ENCODE peak calls at places on chromosomes 2 and 18, in seven cellular contexts. F, W, Y, Z, M, U and I are unnamed samples.

GRCh38 chr2:203327918-203328734 is at the start of gene ABI2:
- DNase-seq in F (peak; percentile 95), W (peak; percentile 45), Y (peak; percentile 99), Z (peak; percentile 70), M (peak; percentile 88), U (peak; percentile 80), I (peak; percentile 84)

GRCh38 chr2:207983654-207984053 is 41.7 kb downstream of the PLEKHM3 start:
- DNase-seq in F (peak; percentile 43), W (no peak), Y (no peak), Z (no peak), M (no peak), U (no peak), I (no peak)

GRCh38 chr2:108833219-108833618 is 46.6 kb downstream of the CCDC138 start:
- DNase-seq in F (no peak), W (no peak), Y (no peak), Z (no peak), M (peak; percentile 13), U (no peak), I (no peak)

GRCh38 chr2:36650031-36650430 is 46.5 kb upstream of the VIT start:
- DNase-seq in F (peak; percentile 57), W (no peak), Y (no peak), Z (peak; percentile 76), M (peak; percentile 34), U (peak; percentile 46), I (no peak)

GRCh38 chr2:27085670-27086089 is 892 bp upstream of the KHK start:
- DNase-seq in F (no peak), W (no peak), Y (peak; percentile 83), Z (peak; percentile 48), M (peak; percentile 72), U (peak; percentile 84), I (peak; percentile 88)

GRCh38 chr18:74512321-74513053 is 16.3 kb downstream of the CNDP2 start:
- DNase-seq in F (no peak), W (no peak), Y (no peak), Z (no peak), M (no peak), U (no peak), I (no peak)

GRCh38 chr2:36756438-36756837 is 59.9 kb downstream of the VIT start:
- DNase-seq in F (no peak), W (no peak), Y (no peak), Z (peak; percentile 60), M (peak; percentile 40), U (no peak), I (no peak)

GRCh38 chr18:23502516-23503037 is 734 bp upstream of the RMC1 start:
- DNase-seq in F (peak; percentile 50), W (no peak), Y (peak; percentile 34), Z (no peak), M (no peak), U (peak; percentile 28), I (no peak)

GRCh38 chr18:6553234-6553900 is 138.7 kb upstream of the L3MBTL4 start:
- DNase-seq in F (no peak), W (no peak), Y (no peak), Z (peak; percentile 8), M (peak; percentile 41), U (no peak), I (no peak)

GRCh38 chr2:199443589-199444130 is 14.1 kb downstream of the SATB2 start:
- DNase-seq in F (no peak), W (no peak), Y (no peak), Z (peak; percentile 42), M (no peak), U (no peak), I (no peak)

GRCh38 chr18:51053822-51054221 is 23.8 kb downstream of the SMAD4 start:
- DNase-seq in F (no peak), W (no peak), Y (no peak), Z (no peak), M (no peak), U (no peak), I (no peak)

GRCh38 chr2:236922061-236922460 is 163.6 kb upstream of the COPS8 start:
- DNase-seq in F (no peak), W (no peak), Y (no peak), Z (no peak), M (no peak), U (no peak), I (no peak)

GRCh38 chr18:650428-650858 is 7.0 kb upstream of the TYMS start:
- DNase-seq in F (peak; percentile 77), W (no peak), Y (no peak), Z (no peak), M (no peak), U (no peak), I (no peak)

GRCh38 chr2:207087046-207087902 is 78.5 kb downstream of the KLF7 start:
- DNase-seq in F (no peak), W (no peak), Y (peak; percentile 73), Z (no peak), M (no peak), U (no peak), I (no peak)

GRCh38 chr2:27356056-27356381 is 545 bp downstream of the GTF3C2 start:
- DNase-seq in F (peak; percentile 89), W (no peak), Y (peak; percentile 70), Z (peak; percentile 61), M (peak; percentile 62), U (peak; percentile 75), I (peak; percentile 78)

GRCh38 chr2:53460347-53460746 is 307.3 kb upstream of the CHAC2 start:
- DNase-seq in F (no peak), W (no peak), Y (no peak), Z (peak; percentile 63), M (no peak), U (peak; percentile 70), I (no peak)

GRCh38 chr2:237421542-237422047 is 7.6 kb upstream of the COL6A3 start:
- DNase-seq in F (peak; percentile 84), W (peak; percentile 73), Y (peak; percentile 71), Z (peak; percentile 59), M (peak; percentile 86), U (peak; percentile 81), I (peak; percentile 82)

GRCh38 chr2:181466661-181467576 is 9.7 kb downstream of the ITGA4 start:
- DNase-seq in F (peak; percentile 85), W (peak; percentile 67), Y (peak; percentile 15), Z (peak; percentile 25), M (peak; percentile 76), U (peak; percentile 80), I (peak; percentile 82)

GRCh38 chr2:106232633-106233032 is 38.5 kb upstream of the UXS1 start:
- DNase-seq in F (no peak), W (no peak), Y (no peak), Z (no peak), M (no peak), U (no peak), I (no peak)

GRCh38 chr2:58428553-58429284 is 187.6 kb upstream of the FANCL start:
- DNase-seq in F (no peak), W (no peak), Y (peak; percentile 91), Z (no peak), M (peak; percentile 3), U (no peak), I (peak; percentile 35)

GRCh38 chr18:31565345-31565744 is 26.3 kb upstream of the TTR start:
- DNase-seq in F (no peak), W (no peak), Y (no peak), Z (no peak), M (no peak), U (no peak), I (no peak)

GRCh38 chr2:96870631-96871255 is 863 bp upstream of the SEMA4C start:
- DNase-seq in F (no peak), W (peak; percentile 56), Y (no peak), Z (no peak), M (no peak), U (peak; percentile 73), I (peak; percentile 75)

GRCh38 chr18:10659000-10659399 is 133.2 kb downstream of the NAPG start:
- DNase-seq in F (no peak), W (no peak), Y (no peak), Z (peak; percentile 4), M (no peak), U (no peak), I (no peak)

GRCh38 chr2:169637620-169638019 is 53.5 kb downstream of the PPIG start:
- DNase-seq in F (no peak), W (no peak), Y (no peak), Z (peak; percentile 11), M (peak; percentile 76), U (no peak), I (no peak)

GRCh38 chr18:47979611-47980200 is 49.2 kb upstream of the SMAD2 start:
- DNase-seq in F (peak; percentile 49), W (no peak), Y (no peak), Z (no peak), M (no peak), U (no peak), I (no peak)

GRCh38 chr2:219272995-219273394 is 6.2 kb upstream of the DNAJB2 start:
- DNase-seq in F (no peak), W (no peak), Y (no peak), Z (peak; percentile 35), M (no peak), U (no peak), I (no peak)

GRCh38 chr18:57950542-57950941 is 93.5 kb upstream of the NEDD4L start:
- DNase-seq in F (no peak), W (no peak), Y (no peak), Z (peak; percentile 95), M (no peak), U (no peak), I (no peak)

GRCh38 chr18:77059294-77059916 is 73.2 kb downstream of the MBP start:
- DNase-seq in F (peak; percentile 95), W (no peak), Y (peak; percentile 67), Z (peak; percentile 33), M (peak; percentile 83), U (no peak), I (no peak)

GRCh38 chr2:240129311-240129710 is 6.8 kb downstream of the COPS9 start:
- DNase-seq in F (no peak), W (no peak), Y (no peak), Z (no peak), M (no peak), U (no peak), I (peak; percentile 16)
- H3K36me3 ChIP-seq in F (peaks cover 9% of the 10 kb centered on the region), W (peaks cover 16% of the 10 kb centered on the region), Y (peaks cover 10% of the 10 kb centered on the region), Z (peaks cover 27% of the 10 kb centered on the region), M (peaks cover 23% of the 10 kb centered on the region), U (peaks cover 16% of the 10 kb centered on the region), I (peaks cover 70% of the 10 kb centered on the region)

GRCh38 chr2:131445896-131446295 is 30.0 kb upstream of the TUBA3D start:
- DNase-seq in F (no peak), W (no peak), Y (no peak), Z (no peak), M (no peak), U (no peak), I (no peak)
- H3K27ac ChIP-seq in F (no peak overlapping the region), W (no peak overlapping the region), Y (no peak overlapping the region), Z (no peak overlapping the region), M (no peak overlapping the region), U (no peak overlapping the region), I (no peak overlapping the region)

GRCh38 chr2:95530734-95531133 is 46.2 kb upstream of the TRIM43B start:
- DNase-seq in F (no peak), W (no peak), Y (no peak), Z (no peak), M (peak; percentile 46), U (no peak), I (no peak)
- H3K4me3 ChIP-seq in F (no peak overlapping the region), W (no peak overlapping the region), Y (no peak overlapping the region), Z (no peak overlapping the region), M (no peak overlapping the region), U (no peak overlapping the region), I (no peak overlapping the region)

GRCh38 chr2:54984476-54984875 is 65.8 kb downstream of the RTN4 start:
- DNase-seq in F (no peak), W (no peak), Y (no peak), Z (peak; percentile 80), M (no peak), U (no peak), I (no peak)
- H3K36me3 ChIP-seq in F (peaks cover 38% of the 10 kb centered on the region), W (peaks cover 5% of the 10 kb centered on the region), Y (peaks cover 68% of the 10 kb centered on the region), Z (peaks cover 26% of the 10 kb centered on the region), M (peaks cover 29% of the 10 kb centered on the region), U (peaks cover 16% of the 10 kb centered on the region), I (peaks cover 44% of the 10 kb centered on the region)